ENCODE peak calls at places on chromosomes 13 and 19, in six cellular contexts. One of them, this sample, is unnamed.

GRCh38 chr19:38017504-38018150 is 110.6 kb downstream of the SIPA1L3 start:
- DNase-seq in cardiac fibroblast: no peak
- DNase-seq in mesothelial cell of epicardium: no peak
- DNase-seq in CD4-positive, alpha-beta T cell: no peak
- DNase-seq in GM10248: no peak
- DNase-seq in glutamatergic neuron: no peak
- DNase-seq in this sample: no peak

GRCh38 chr19:29665826-29666633 is 769 bp downstream of the PLEKHF1 start:
- DNase-seq in mesothelial cell of epicardium: no peak
- DNase-seq in cardiac fibroblast: peak; percentile 54
- DNase-seq in glutamatergic neuron: no peak
- DNase-seq in GM10248: peak; percentile 39
- DNase-seq in CD4-positive, alpha-beta T cell: no peak
- DNase-seq in this sample: no peak

GRCh38 chr13:74210693-74211393 is 76.6 kb upstream of the KLF12 start:
- DNase-seq in GM10248: no peak
- DNase-seq in CD4-positive, alpha-beta T cell: no peak
- DNase-seq in mesothelial cell of epicardium: no peak
- DNase-seq in glutamatergic neuron: peak; percentile 26
- DNase-seq in cardiac fibroblast: peak; percentile 100
- DNase-seq in this sample: no peak

GRCh38 chr19:31499826-31500539 is 150.7 kb upstream of the TSHZ3 start:
- DNase-seq in GM10248: no peak
- DNase-seq in mesothelial cell of epicardium: peak; percentile 33
- DNase-seq in glutamatergic neuron: no peak
- DNase-seq in CD4-positive, alpha-beta T cell: no peak
- DNase-seq in cardiac fibroblast: no peak
- DNase-seq in this sample: no peak

GRCh38 chr13:79533781-79534400 is 52.9 kb downstream of the NDFIP2 start:
- DNase-seq in GM10248: no peak
- DNase-seq in glutamatergic neuron: no peak
- DNase-seq in mesothelial cell of epicardium: no peak
- DNase-seq in CD4-positive, alpha-beta T cell: no peak
- DNase-seq in cardiac fibroblast: peak; percentile 53
- DNase-seq in this sample: no peak

GRCh38 chr19:48123907-48124675 is 13.5 kb upstream of the PLA2G4C start:
- DNase-seq in CD4-positive, alpha-beta T cell: no peak
- DNase-seq in glutamatergic neuron: no peak
- DNase-seq in GM10248: peak; percentile 62
- DNase-seq in cardiac fibroblast: peak; percentile 90
- DNase-seq in mesothelial cell of epicardium: no peak
- DNase-seq in this sample: no peak

GRCh38 chr19:19115954-19116353 is 22.3 kb downstream of the TMEM161A start:
- DNase-seq in cardiac fibroblast: peak; percentile 22
- DNase-seq in mesothelial cell of epicardium: no peak
- DNase-seq in GM10248: peak; percentile 74
- DNase-seq in glutamatergic neuron: peak; percentile 53
- DNase-seq in CD4-positive, alpha-beta T cell: no peak
- DNase-seq in this sample: no peak

GRCh38 chr13:33172911-33173310 is 112.6 kb downstream of the STARD13 start:
- DNase-seq in CD4-positive, alpha-beta T cell: no peak
- DNase-seq in cardiac fibroblast: no peak
- DNase-seq in glutamatergic neuron: no peak
- DNase-seq in GM10248: no peak
- DNase-seq in mesothelial cell of epicardium: no peak
- DNase-seq in this sample: no peak

GRCh38 chr19:19822148-19822429 is 539 bp upstream of the ZNF506 start:
- DNase-seq in CD4-positive, alpha-beta T cell: no peak
- DNase-seq in glutamatergic neuron: peak; percentile 17
- DNase-seq in GM10248: no peak
- DNase-seq in mesothelial cell of epicardium: no peak
- DNase-seq in cardiac fibroblast: no peak
- DNase-seq in this sample: no peak

GRCh38 chr19:45195764-45196163 is 17.2 kb downstream of the BLOC1S3 start:
- DNase-seq in mesothelial cell of epicardium: no peak
- DNase-seq in glutamatergic neuron: no peak
- DNase-seq in cardiac fibroblast: no peak
- DNase-seq in GM10248: no peak
- DNase-seq in CD4-positive, alpha-beta T cell: no peak
- DNase-seq in this sample: no peak

GRCh38 chr19:33005440-33005839 is 33.4 kb downstream of the FAAP24 start:
- DNase-seq in glutamatergic neuron: no peak
- DNase-seq in cardiac fibroblast: no peak
- DNase-seq in mesothelial cell of epicardium: no peak
- DNase-seq in CD4-positive, alpha-beta T cell: no peak
- DNase-seq in GM10248: no peak
- DNase-seq in this sample: no peak

GRCh38 chr19:15466851-15467733 is 2.7 kb upstream of the RASAL3 start:
- DNase-seq in cardiac fibroblast: peak; percentile 88
- DNase-seq in GM10248: no peak
- DNase-seq in CD4-positive, alpha-beta T cell: peak; percentile 46
- DNase-seq in glutamatergic neuron: no peak
- DNase-seq in mesothelial cell of epicardium: no peak
- DNase-seq in this sample: peak; percentile 12

GRCh38 chr19:15241259-15241658 is 9.0 kb upstream of the EPHX3 start:
- DNase-seq in mesothelial cell of epicardium: no peak
- DNase-seq in CD4-positive, alpha-beta T cell: no peak
- DNase-seq in glutamatergic neuron: no peak
- DNase-seq in GM10248: no peak
- DNase-seq in cardiac fibroblast: no peak
- DNase-seq in this sample: no peak

GRCh38 chr19:54172413-54172763 is 572 bp downstream of the TMC4 start:
- DNase-seq in mesothelial cell of epicardium: no peak
- DNase-seq in CD4-positive, alpha-beta T cell: no peak
- DNase-seq in glutamatergic neuron: no peak
- DNase-seq in cardiac fibroblast: no peak
- DNase-seq in GM10248: no peak
- DNase-seq in this sample: no peak

GRCh38 chr13:39306639-39307589 is 268.7 kb downstream of the NHLRC3 start:
- DNase-seq in mesothelial cell of epicardium: no peak
- DNase-seq in glutamatergic neuron: no peak
- DNase-seq in CD4-positive, alpha-beta T cell: no peak
- DNase-seq in cardiac fibroblast: no peak
- DNase-seq in GM10248: peak; percentile 56
- DNase-seq in this sample: no peak

GRCh38 chr19:31496076-31496475 is 146.8 kb upstream of the TSHZ3 start:
- DNase-seq in cardiac fibroblast: no peak
- DNase-seq in GM10248: no peak
- DNase-seq in CD4-positive, alpha-beta T cell: no peak
- DNase-seq in glutamatergic neuron: no peak
- DNase-seq in mesothelial cell of epicardium: peak; percentile 11
- DNase-seq in this sample: no peak

GRCh38 chr13:25478186-25478585 is 106.4 kb downstream of the ATP8A2 start:
- DNase-seq in mesothelial cell of epicardium: no peak
- DNase-seq in glutamatergic neuron: no peak
- DNase-seq in CD4-positive, alpha-beta T cell: no peak
- DNase-seq in GM10248: no peak
- DNase-seq in cardiac fibroblast: peak; percentile 1
- DNase-seq in this sample: no peak

GRCh38 chr13:23673354-23673753 is 103.1 kb downstream of the TNFRSF19 start:
- DNase-seq in GM10248: no peak
- DNase-seq in cardiac fibroblast: peak; percentile 93
- DNase-seq in glutamatergic neuron: no peak
- DNase-seq in mesothelial cell of epicardium: no peak
- DNase-seq in CD4-positive, alpha-beta T cell: no peak
- DNase-seq in this sample: no peak

GRCh38 chr13:114009590-114010400 is 35.9 kb upstream of the C13orf46 start:
- DNase-seq in mesothelial cell of epicardium: no peak
- DNase-seq in glutamatergic neuron: peak; percentile 12
- DNase-seq in CD4-positive, alpha-beta T cell: no peak
- DNase-seq in GM10248: no peak
- DNase-seq in cardiac fibroblast: no peak
- DNase-seq in this sample: peak; percentile 67

DNA sequence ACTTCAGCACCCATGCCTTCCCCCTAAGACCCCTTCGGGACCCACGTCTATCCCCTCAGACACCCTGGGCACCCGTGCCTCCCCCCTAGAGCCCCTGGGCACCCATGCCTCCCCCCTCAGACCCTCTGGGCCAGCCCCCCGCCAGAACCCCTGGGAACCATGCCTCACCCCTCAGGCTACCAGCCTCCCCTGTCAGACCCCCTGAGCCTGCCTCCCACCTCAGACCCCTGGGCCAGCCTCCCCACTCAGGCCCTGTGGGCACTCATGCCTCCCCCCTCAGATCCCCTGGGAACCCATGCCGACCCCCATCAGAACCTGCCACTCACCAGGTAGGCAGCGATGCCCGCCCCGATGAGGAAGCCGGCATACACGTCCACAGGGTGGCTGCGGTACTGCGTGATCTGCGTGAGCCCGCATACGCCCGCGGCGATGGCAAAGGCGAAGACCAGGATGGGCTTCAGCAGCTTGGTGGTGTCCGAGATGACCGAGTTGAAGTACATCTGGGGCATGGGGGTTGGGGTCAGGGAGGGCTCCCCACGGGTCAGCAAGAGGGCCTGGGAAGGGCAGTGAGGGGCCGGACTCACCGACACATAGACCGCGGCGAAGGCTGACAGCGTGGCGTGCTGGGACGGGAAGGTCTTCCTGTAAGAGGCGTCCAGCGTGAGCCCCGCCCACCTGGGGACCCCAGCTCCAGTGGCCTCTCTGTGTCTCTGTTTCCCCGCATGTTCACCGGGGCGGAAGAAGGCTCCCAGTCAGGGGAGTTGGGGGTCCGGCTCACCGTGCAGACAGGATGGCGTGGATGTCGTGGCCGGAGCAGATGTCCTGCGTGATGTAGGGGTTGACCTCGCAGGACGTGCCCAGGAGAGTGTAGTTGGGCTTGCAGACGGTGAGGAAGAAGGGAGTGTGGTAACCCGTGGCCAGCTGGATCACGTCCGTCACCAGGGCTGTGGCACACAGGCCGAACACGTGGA is 7.4 kb downstream of the PLPPR3 start:
- DNase-seq in mesothelial cell of epicardium: no peak
- DNase-seq in cardiac fibroblast: no peak
- DNase-seq in GM10248: no peak
- DNase-seq in CD4-positive, alpha-beta T cell: no peak
- DNase-seq in glutamatergic neuron: no peak
- DNase-seq in this sample: no peak
- TF ChIP-seq CTCF in mesothelial cell of epicardium: no peak
- TF ChIP-seq CTCF in cardiac fibroblast: no peak
- TF ChIP-seq CTCF in GM10248: no peak
- TF ChIP-seq CTCF in CD4-positive, alpha-beta T cell: no peak
- TF ChIP-seq CTCF in glutamatergic neuron: no peak
- TF ChIP-seq CTCF in this sample: no peak

GRCh38 chr13:51220706-51221105 is 1.5 kb upstream of the FAM124A start:
- DNase-seq in glutamatergic neuron: no peak
- DNase-seq in cardiac fibroblast: no peak
- DNase-seq in CD4-positive, alpha-beta T cell: no peak
- DNase-seq in GM10248: no peak
- DNase-seq in mesothelial cell of epicardium: no peak
- DNase-seq in this sample: no peak

GRCh38 chr13:51223284-51224270 is 1.4 kb downstream of the FAM124A start:
- DNase-seq in glutamatergic neuron: no peak
- DNase-seq in GM10248: no peak
- DNase-seq in cardiac fibroblast: no peak
- DNase-seq in CD4-positive, alpha-beta T cell: no peak
- DNase-seq in mesothelial cell of epicardium: no peak
- DNase-seq in this sample: no peak

GRCh38 chr13:51222510-51223283 is 499 bp downstream of the FAM124A start:
- DNase-seq in glutamatergic neuron: no peak
- DNase-seq in CD4-positive, alpha-beta T cell: no peak
- DNase-seq in GM10248: peak; percentile 18
- DNase-seq in cardiac fibroblast: no peak
- DNase-seq in mesothelial cell of epicardium: peak; percentile 47
- DNase-seq in this sample: no peak

GRCh38 chr13:51221108-51221507 is 1.1 kb upstream of the FAM124A start:
- DNase-seq in GM10248: no peak
- DNase-seq in glutamatergic neuron: no peak
- DNase-seq in CD4-positive, alpha-beta T cell: no peak
- DNase-seq in cardiac fibroblast: no peak
- DNase-seq in mesothelial cell of epicardium: no peak
- DNase-seq in this sample: no peak

DNA sequence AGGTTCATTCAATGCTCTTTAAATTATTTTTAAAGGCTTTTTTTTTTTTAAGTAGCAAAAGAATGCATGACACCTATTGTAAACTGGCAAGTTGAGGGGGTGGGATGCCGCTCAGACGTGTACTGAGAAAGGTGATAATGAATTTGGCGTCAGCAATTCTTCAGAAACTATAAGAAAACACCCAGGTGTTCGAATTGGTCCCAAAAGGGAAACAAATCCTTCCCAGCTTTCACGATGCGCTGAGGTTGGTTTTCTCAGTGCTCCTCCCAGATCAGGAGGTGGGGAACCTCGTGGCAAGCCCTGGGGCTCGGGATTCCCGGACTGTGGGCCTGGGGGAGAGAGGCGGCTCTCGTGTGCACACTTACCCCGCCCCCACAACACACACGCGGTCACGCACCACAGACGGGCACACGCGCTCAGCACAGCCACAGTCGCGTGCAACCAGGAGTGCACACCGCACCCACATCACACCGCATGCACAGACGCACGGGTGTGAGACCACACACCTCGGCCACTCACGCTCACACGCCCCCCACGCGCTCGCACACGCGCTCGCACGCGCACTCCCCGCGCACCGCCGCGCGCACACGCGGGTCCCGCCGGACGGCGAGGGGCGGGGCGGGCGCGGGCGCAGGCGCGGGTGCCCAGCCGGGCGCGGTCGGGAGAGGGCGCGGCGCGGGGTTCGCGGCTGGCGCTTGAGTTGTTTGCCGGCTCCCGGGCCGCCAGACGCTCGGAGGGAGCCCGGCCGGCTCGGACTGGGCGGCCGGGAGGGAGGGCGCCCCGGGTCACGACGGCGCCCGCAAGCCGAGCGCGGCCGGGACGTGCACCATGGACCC is at the start of gene FAM124A:
- DNase-seq in GM10248: peak; percentile 63
- DNase-seq in CD4-positive, alpha-beta T cell: no peak
- DNase-seq in glutamatergic neuron: peak; percentile 81
- DNase-seq in cardiac fibroblast: no peak
- DNase-seq in mesothelial cell of epicardium: peak; percentile 71
- DNase-seq in this sample: no peak
- TF ChIP-seq CTCF in GM10248: peak; percentile 53
- TF ChIP-seq CTCF in CD4-positive, alpha-beta T cell: no peak
- TF ChIP-seq CTCF in glutamatergic neuron: peak; percentile 55
- TF ChIP-seq CTCF in cardiac fibroblast: no peak
- TF ChIP-seq CTCF in mesothelial cell of epicardium: peak; percentile 27
- TF ChIP-seq CTCF in this sample: peak; percentile 63

DNA sequence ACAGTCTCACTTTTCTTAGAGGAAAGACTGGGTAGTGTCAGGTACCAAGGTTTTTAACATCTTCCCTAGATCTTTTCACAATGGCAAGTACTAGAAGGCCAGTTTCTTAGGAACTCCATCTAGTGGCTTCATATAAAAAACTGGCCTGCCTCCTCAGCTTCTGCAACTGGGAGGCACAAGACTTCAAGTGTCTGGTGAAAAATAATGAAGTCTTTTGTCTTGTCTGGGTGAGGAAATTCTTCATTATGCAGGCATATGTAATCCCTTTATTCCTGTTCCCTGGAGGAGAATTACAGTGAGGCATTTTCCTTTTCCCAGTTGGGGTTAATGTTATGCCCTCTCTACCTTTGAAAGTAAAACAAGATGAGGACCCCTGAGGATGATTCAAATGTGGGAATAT is 300.5 kb downstream of the NALCN start:
- DNase-seq in CD4-positive, alpha-beta T cell: no peak
- DNase-seq in GM10248: no peak
- DNase-seq in mesothelial cell of epicardium: no peak
- DNase-seq in glutamatergic neuron: no peak
- DNase-seq in cardiac fibroblast: peak; percentile 26
- DNase-seq in this sample: no peak
- TF ChIP-seq CTCF in CD4-positive, alpha-beta T cell: no peak
- TF ChIP-seq CTCF in GM10248: no peak
- TF ChIP-seq CTCF in mesothelial cell of epicardium: no peak
- TF ChIP-seq CTCF in glutamatergic neuron: no peak
- TF ChIP-seq CTCF in cardiac fibroblast: peak; percentile 20
- TF ChIP-seq CTCF in this sample: peak; percentile 80

GRCh38 chr19:46571495-46571894 is 29.6 kb upstream of the CALM3 start:
- DNase-seq in mesothelial cell of epicardium: no peak
- DNase-seq in glutamatergic neuron: peak; percentile 27
- DNase-seq in GM10248: no peak
- DNase-seq in cardiac fibroblast: peak; percentile 25
- DNase-seq in CD4-positive, alpha-beta T cell: no peak
- DNase-seq in this sample: no peak
- TF ChIP-seq CTCF in mesothelial cell of epicardium: no peak
- TF ChIP-seq CTCF in glutamatergic neuron: no peak
- TF ChIP-seq CTCF in GM10248: no peak
- TF ChIP-seq CTCF in cardiac fibroblast: peak; percentile 20
- TF ChIP-seq CTCF in CD4-positive, alpha-beta T cell: no peak
- TF ChIP-seq CTCF in this sample: peak; percentile 43

This sample was measured in chondrocyte.